ENCODE peak calls at places on chromosomes 12 and 14, in four cellular contexts. W is activated CD4-positive, alpha-beta T cell treated with anti-CD3 and anti-CD28 coated beads, Interleukin-2, amount 10 ng/mL, durations not matched to agents 7 days and 5 days; T is stimulated activated CD4-positive, alpha-beta T cell treated with anti-CD3 and anti-CD28 coated beads, Interleukin-4, amount 100 ng/mL, for 48 hours; L is Calu3. R is an unnamed sample.

GRCh38 chr14:68790656-68791077 is 2.2 kb downstream of the ZFP36L1 start:
- DNase-seq in T (no peak), W (peak), L (no peak), R (no peak)

GRCh38 chr12:92561543-92561899 is 141.3 kb upstream of the PLEKHG7 start:
- DNase-seq in L (no peak), T (no peak), W (no peak), R (no peak)

GRCh38 chr12:90940872-90941499 is 14.0 kb downstream of the CCER1 start:
- DNase-seq in L (no peak), W (no peak), T (no peak), R (no peak)

GRCh38 chr14:70027785-70028428 is 148.7 kb downstream of the SMOC1 start:
- DNase-seq in T (peak), L (peak), W (peak), R (peak)

GRCh38 chr14:75831455-75831854 is 150.3 kb downstream of the TGFB3 start:
- DNase-seq in L (peak), T (no peak), W (peak), R (no peak)

GRCh38 chr14:74647834-74648361 is 35.9 kb upstream of the LTBP2 start:
- DNase-seq in T (no peak), L (no peak), W (no peak), R (no peak)

GRCh38 chr12:78037707-78038106 is 207.0 kb downstream of the NAV3 start:
- DNase-seq in W (no peak), L (no peak), T (no peak), R (no peak)

GRCh38 chr14:100868621-100869370 is 34.7 kb downstream of the RTL1 start:
- DNase-seq in L (no peak), W (no peak), T (no peak), R (no peak)

GRCh38 chr12:3263939-3264699 is 186.9 kb downstream of the TSPAN9 start:
- DNase-seq in W (no peak), L (no peak), T (no peak), R (no peak)

GRCh38 chr14:87686736-87687135 is 306.2 kb downstream of the GALC start:
- DNase-seq in L (no peak), T (no peak), W (no peak), R (no peak)

GRCh38 chr14:69896080-69896479 is 16.9 kb downstream of the SMOC1 start:
- DNase-seq in W (no peak), L (no peak), T (no peak), R (no peak)

GRCh38 chr12:107296681-107297086 is 203.3 kb upstream of the CRY1 start:
- DNase-seq in L (no peak), T (no peak), W (no peak), R (no peak)

GRCh38 chr12:119828300-119828699 is 48.8 kb downstream of the CIT start:
- DNase-seq in L (no peak), W (no peak), T (no peak), R (no peak)

GRCh38 chr12:106299193-106299794 is 3.2 kb upstream of the TCP11L2 start:
- DNase-seq in W (no peak), T (no peak), L (no peak), R (no peak)

GRCh38 chr14:61184117-61184516 is 97.0 kb downstream of the TMEM30B start:
- DNase-seq in T (no peak), L (no peak), W (no peak), R (no peak)

GRCh38 chr14:103393687-103394626 is 8.7 kb downstream of the MARK3 start:
- DNase-seq in W (peak), T (no peak), L (no peak), R (no peak)

GRCh38 chr14:101867854-101868253 is 96.5 kb upstream of the DYNC1H1 start:
- DNase-seq in W (no peak), T (no peak), L (no peak), R (no peak)

GRCh38 chr12:119206348-119207075 is 27.8 kb downstream of the HSPB8 start:
- DNase-seq in L (no peak), W (no peak), T (no peak), R (no peak)

GRCh38 chr12:31803306-31804184 is 74.7 kb upstream of the AMN1 start:
- DNase-seq in T (no peak), L (no peak), W (no peak), R (no peak)

GRCh38 chr12:10673660-10674384 is at the start of gene STYK1:
- DNase-seq in T (peak), L (peak), W (peak), R (peak)

GRCh38 chr12:92989715-92990484 is 60.8 kb upstream of the EEA1 start:
- DNase-seq in L (no peak), T (no peak), W (no peak), R (no peak)

GRCh38 chr12:124459852-124460645 is 107.4 kb downstream of the NCOR2 start:
- DNase-seq in L (no peak), W (no peak), T (no peak), R (no peak)

GRCh38 chr14:72736348-72736747 is 157.6 kb downstream of the DPF3 start:
- DNase-seq in W (no peak), T (no peak), L (peak), R (no peak)

GRCh38 chr14:49294736-49295135 is 291.4 kb downstream of the RPS29 start:
- DNase-seq in W (no peak), L (no peak), T (no peak), R (no peak)

GRCh38 chr14:96698846-96699543 is 98.2 kb upstream of the VRK1 start:
- DNase-seq in T (peak), W (peak), L (no peak), R (peak)

GRCh38 chr14:92105845-92106094 is 612 bp downstream of the ATXN3 start:
- DNase-seq in T (no peak), L (peak), W (no peak), R (peak)

GRCh38 chr14:100306506-100307214 is 416 bp upstream of the SLC25A29 start:
- DNase-seq in L (peak), T (peak), W (peak), R (peak)

GRCh38 chr12:116484807-116485206 is 74.4 kb upstream of the MAP1LC3B2 start:
- DNase-seq in L (no peak), T (no peak), W (no peak), R (no peak)

GRCh38 chr12:124581299-124581698 is 13.9 kb upstream of the NCOR2 start:
- DNase-seq in L (no peak), T (no peak), W (no peak), R (no peak)

GRCh38 chr12:108357834-108358579 is 18.9 kb upstream of the CMKLR1 start:
- DNase-seq in W (no peak), L (no peak), T (no peak), R (no peak)

GRCh38 chr12:56931474-56931978 is 2.7 kb downstream of the SDR9C7 start:
- DNase-seq in L (no peak), W (peak), T (peak), R (no peak)

GRCh38 chr12:54371328-54372112 is 7.2 kb upstream of the GPR84 start:
- DNase-seq in T (no peak), W (no peak), L (peak), R (no peak)

GRCh38 chr14:67137744-67138371 is 51.4 kb upstream of the GARIN2 start:
- DNase-seq in L (no peak), W (no peak), T (no peak), R (no peak)

GRCh38 chr12:84172823-84173424 is 739.7 kb downstream of the SLC6A15 start:
- DNase-seq in T (no peak), W (no peak), L (no peak), R (no peak)

GRCh38 chr12:100669922-100670321 is 96.4 kb downstream of the GAS2L3 start:
- DNase-seq in T (no peak), W (no peak), L (no peak), R (no peak)

GRCh38 chr12:40248034-40248433 is 23.2 kb downstream of the LRRK2 start:
- DNase-seq in W (no peak), L (no peak), T (no peak), R (no peak)

GRCh38 chr12:121811434-121812319 is 7.9 kb downstream of the SETD1B start:
- DNase-seq in T (peak), L (peak), W (peak), R (peak)

R was measured in GM12892.